ENCODE peak calls at places on chromosomes 13 and 19, in six cellular contexts. R, O, P, Q, I and T are unnamed samples.

GRCh38 chr13:47957073-47957472 is 44.0 kb downstream of the SUCLA2 start:
- DNase-seq in R (no peak), O (no peak), P (no peak), Q (no peak), I (no peak), T (no peak)

GRCh38 chr19:6856749-6857372 is 30.5 kb upstream of the ADGRE1 start:
- DNase-seq in R (no peak), O (no peak), P (no peak), Q (no peak), I (no peak), T (no peak)

GRCh38 chr19:29054886-29055675 is 157.9 kb downstream of the UQCRFS1 start:
- DNase-seq in R (no peak), O (no peak), P (no peak), Q (no peak), I (no peak), T (no peak)

GRCh38 chr19:40392894-40393517 is 3.0 kb upstream of the HIPK4 start:
- DNase-seq in R (no peak), O (no peak), P (no peak), Q (no peak), I (peak; percentile 42), T (no peak)

GRCh38 chr13:87671031-87671823 is at the start of gene SLITRK5:
- DNase-seq in R (peak; percentile 78), O (peak; percentile 16), P (peak; percentile 91), Q (peak; percentile 88), I (peak; percentile 41), T (no peak)

GRCh38 chr19:48698046-48698445 is 2.3 kb downstream of the FUT2 start:
- DNase-seq in R (no peak), O (peak; percentile 74), P (peak; percentile 62), Q (no peak), I (no peak), T (no peak)

GRCh38 chr19:13091400-13092161 is 11.1 kb downstream of the LYL1 start:
- DNase-seq in R (no peak), O (peak; percentile 75), P (peak; percentile 79), Q (peak; percentile 59), I (no peak), T (peak; percentile 65)

GRCh38 chr19:49423985-49424303 is 703 bp upstream of the PTH2 start:
- DNase-seq in R (no peak), O (no peak), P (no peak), Q (no peak), I (no peak), T (no peak)

GRCh38 chr19:49142866-49143335 is 12.3 kb downstream of the HRC start:
- DNase-seq in R (peak; percentile 90), O (peak; percentile 89), P (peak; percentile 94), Q (peak; percentile 98), I (peak; percentile 82), T (no peak)

GRCh38 chr13:45433381-45433790 is 15.2 kb upstream of the SLC25A30 start:
- DNase-seq in R (no peak), O (no peak), P (no peak), Q (no peak), I (no peak), T (no peak)

GRCh38 chr19:33821871-33822270 is 25.2 kb downstream of the KCTD15 start:
- DNase-seq in R (no peak), O (no peak), P (no peak), Q (no peak), I (no peak), T (no peak)

GRCh38 chr19:57779220-57779845 is 9.9 kb downstream of the ZNF586 start:
- DNase-seq in R (no peak), O (no peak), P (no peak), Q (no peak), I (no peak), T (no peak)

GRCh38 chr13:21453352-21454089 is 5.6 kb downstream of the ZDHHC20 start:
- DNase-seq in R (no peak), O (no peak), P (peak; percentile 20), Q (no peak), I (no peak), T (no peak)

GRCh38 chr19:52942371-52943133 is 19.3 kb upstream of the ZNF888 start:
- DNase-seq in R (peak; percentile 79), O (peak; percentile 75), P (peak; percentile 86), Q (peak; percentile 94), I (peak; percentile 95), T (peak; percentile 98)

GRCh38 chr19:52935434-52935833 is 12.2 kb upstream of the ZNF888 start:
- DNase-seq in R (no peak), O (peak; percentile 58), P (peak; percentile 62), Q (no peak), I (peak; percentile 46), T (no peak)

GRCh38 chr19:52941941-52942370 is 18.7 kb upstream of the ZNF888 start:
- DNase-seq in R (no peak), O (peak; percentile 20), P (peak; percentile 50), Q (peak; percentile 46), I (peak; percentile 71), T (no peak)

GRCh38 chr19:52936151-52936957 is 13.1 kb upstream of the ZNF888 start:
- DNase-seq in R (no peak), O (no peak), P (no peak), Q (no peak), I (peak; percentile 55), T (no peak)

DNA sequence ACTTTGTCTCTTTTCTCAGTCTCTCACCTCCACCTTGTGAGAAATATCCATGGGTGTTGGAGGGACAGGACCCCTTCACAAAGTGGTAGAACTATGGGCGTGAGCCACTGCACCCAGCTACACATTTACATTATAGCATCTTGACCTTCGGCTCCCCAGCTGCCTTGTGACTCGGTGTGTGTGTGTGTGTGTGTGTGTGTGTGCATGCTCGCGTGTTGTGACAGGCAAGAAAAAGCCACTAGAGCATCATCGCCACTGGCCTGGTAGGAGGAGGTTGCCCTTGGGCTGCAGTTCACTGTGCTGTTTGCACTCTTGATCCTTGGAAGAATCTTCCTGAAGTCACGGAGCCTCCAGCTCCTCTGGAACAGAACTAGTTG is 13.7 kb upstream of the ZNF888 start:
- DNase-seq in R (no peak), O (no peak), P (no peak), Q (no peak), I (no peak), T (no peak)
- H4K91ac ChIP-seq in R (no peak overlapping the region), O (no peak overlapping the region), P (no peak overlapping the region), Q (no peak overlapping the region), I (peak overlapping the region; percentile 65), T (no peak overlapping the region)

DNA sequence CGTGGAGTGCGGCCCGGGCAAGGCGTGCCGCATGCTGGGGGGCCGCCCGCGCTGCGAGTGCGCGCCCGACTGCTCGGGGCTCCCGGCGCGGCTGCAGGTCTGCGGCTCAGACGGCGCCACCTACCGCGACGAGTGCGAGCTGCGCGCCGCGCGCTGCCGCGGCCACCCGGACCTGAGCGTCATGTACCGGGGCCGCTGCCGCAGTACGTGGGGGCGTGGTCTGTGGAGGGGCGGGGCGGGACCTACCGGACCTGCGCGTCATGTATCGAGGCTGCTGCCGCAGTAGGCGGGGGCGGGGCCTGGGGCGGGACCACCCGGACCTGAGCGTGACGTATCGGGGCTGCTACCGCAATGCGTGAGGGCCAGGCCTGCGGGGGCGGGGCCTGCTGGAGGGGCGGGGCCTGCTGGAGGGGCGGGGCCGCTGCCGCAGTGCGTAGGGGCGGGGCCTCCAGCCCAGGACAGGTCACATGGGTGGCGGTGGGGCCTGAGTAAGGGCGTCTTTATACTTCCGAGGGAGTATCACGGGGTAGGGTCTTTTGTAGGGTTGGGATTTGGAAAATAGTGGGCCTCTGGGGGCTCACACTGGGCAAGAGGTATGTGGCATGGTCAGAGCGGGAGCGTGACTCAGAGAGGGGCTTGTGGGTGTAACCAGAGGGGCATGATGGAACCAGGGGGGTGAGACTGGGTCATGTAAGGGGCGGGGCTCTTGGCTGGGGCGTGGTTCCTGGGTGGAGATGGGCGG is 4.3 kb downstream of the FSTL3 start:
- DNase-seq in R (peak; percentile 98), O (peak; percentile 98), P (peak; percentile 97), Q (peak; percentile 100), I (peak; percentile 97), T (peak; percentile 99)
- H2BK5ac ChIP-seq in R (peak overlapping the region; percentile 87), O (peak overlapping the region; percentile 86), P (peak overlapping the region; percentile 76), Q (no peak overlapping the region), I (peak overlapping the region; percentile 83), T (peak overlapping the region; percentile 97)

GRCh38 chr13:50616101-50616500 is 227.4 kb downstream of the DLEU7 start:
- DNase-seq in R (no peak), O (peak; percentile 51), P (peak; percentile 23), Q (no peak), I (no peak), T (no peak)

GRCh38 chr13:50612717-50613116 is 230.8 kb downstream of the DLEU7 start:
- DNase-seq in R (no peak), O (no peak), P (no peak), Q (no peak), I (no peak), T (no peak)

GRCh38 chr13:50613356-50613831 is 230.1 kb downstream of the DLEU7 start:
- DNase-seq in R (no peak), O (no peak), P (no peak), Q (no peak), I (no peak), T (no peak)

GRCh38 chr13:50617134-50617721 is 226.3 kb downstream of the DLEU7 start:
- DNase-seq in R (no peak), O (peak; percentile 41), P (peak; percentile 29), Q (no peak), I (no peak), T (no peak)

DNA sequence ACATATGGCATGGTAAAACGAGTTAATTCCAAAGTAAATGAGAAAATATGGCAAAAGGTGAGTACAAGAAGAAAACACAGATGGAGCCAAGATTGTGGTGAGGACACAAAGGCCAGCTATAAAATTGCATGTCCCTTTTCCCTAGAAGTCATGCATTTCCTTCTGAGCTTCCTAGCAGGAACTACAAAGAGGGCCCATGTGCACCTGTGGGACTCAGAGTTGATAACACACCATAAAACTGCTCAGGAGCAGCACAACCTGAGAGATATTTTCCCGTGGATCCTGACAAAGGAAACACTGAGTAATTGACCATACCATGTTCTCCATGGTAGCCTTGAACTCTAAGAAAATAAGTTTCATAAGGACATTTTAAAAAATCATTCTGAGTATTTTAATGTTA is 228.3 kb downstream of the DLEU7 start:
- DNase-seq in R (no peak), O (no peak), P (no peak), Q (no peak), I (no peak), T (no peak)
- H4K91ac ChIP-seq in R (no peak overlapping the region), O (no peak overlapping the region), P (no peak overlapping the region), Q (no peak overlapping the region), I (no peak overlapping the region), T (no peak overlapping the region)

GRCh38 chr13:29594710-29595379 is 643 bp downstream of the SLC7A1 start:
- DNase-seq in R (peak; percentile 29), O (peak; percentile 59), P (peak; percentile 74), Q (no peak), I (peak; percentile 83), T (no peak)

GRCh38 chr13:29594310-29594709 is 1.2 kb downstream of the SLC7A1 start:
- DNase-seq in R (peak; percentile 24), O (peak; percentile 91), P (peak; percentile 92), Q (no peak), I (peak; percentile 99), T (no peak)

GRCh38 chr13:29597246-29597645 is 1.8 kb upstream of the SLC7A1 start:
- DNase-seq in R (no peak), O (no peak), P (no peak), Q (no peak), I (no peak), T (no peak)

GRCh38 chr13:29596064-29596418 is 553 bp upstream of the SLC7A1 start:
- DNase-seq in R (no peak), O (no peak), P (no peak), Q (no peak), I (no peak), T (no peak)

GRCh38 chr13:29595380-29596063 is at the start of gene SLC7A1:
- DNase-seq in R (peak; percentile 81), O (peak; percentile 80), P (peak; percentile 84), Q (peak; percentile 92), I (peak; percentile 81), T (peak; percentile 72)
- H2BK5ac ChIP-seq in R (peak within 1 kb of the TSS; percentile 54), O (peak within 1 kb of the TSS; percentile 92), P (peak within 1 kb of the TSS; percentile 76), Q (no peak within 1 kb of the TSS), I (peak within 1 kb of the TSS; percentile 71), T (peak within 1 kb of the TSS; percentile 71)

GRCh38 chr13:23805015-23805583 is 84.1 kb downstream of the MIPEP start:
- DNase-seq in R (no peak), O (no peak), P (no peak), Q (no peak), I (no peak), T (no peak)
- H4K91ac ChIP-seq in R (no peak overlapping the region), O (peak overlapping the region; percentile 55), P (no peak overlapping the region), Q (no peak overlapping the region), I (no peak overlapping the region), T (no peak overlapping the region)